ENCODE peak calls at places on chromosomes 11 and 22, in ten cellular contexts. One of them, this sample, is unnamed.
A peak's percentile ranks its signal among the peaks of the same experiment; 100 is the strongest.

GRCh38 chr11:114811971-114812370 is 133.6 kb downstream of the NXPE2 start:
- DNase-seq in CD8-positive, alpha-beta T cell: no peak
- DNase-seq in neural progenitor cell: no peak
- DNase-seq in coronary artery: no peak
- DNase-seq in A549: no peak
- DNase-seq in ovary: no peak
- DNase-seq in left ventricle myocardium inferior: no peak
- DNase-seq in GM23338: no peak
- DNase-seq in epithelial cell of esophagus: no peak
- DNase-seq in cardiac fibroblast: no peak
- DNase-seq in this sample: peak; percentile 52

GRCh38 chr22:32971252-32971651 is 86.9 kb downstream of the SYN3 start:
- DNase-seq in left ventricle myocardium inferior: no peak
- DNase-seq in GM23338: no peak
- DNase-seq in CD8-positive, alpha-beta T cell: no peak
- DNase-seq in ovary: no peak
- DNase-seq in cardiac fibroblast: no peak
- DNase-seq in epithelial cell of esophagus: no peak
- DNase-seq in coronary artery: no peak
- DNase-seq in A549: no peak
- DNase-seq in neural progenitor cell: no peak
- DNase-seq in this sample: no peak

GRCh38 chr11:78941226-78941851 is 366.7 kb upstream of the NARS2 start:
- DNase-seq in neural progenitor cell: no peak
- DNase-seq in ovary: no peak
- DNase-seq in CD8-positive, alpha-beta T cell: no peak
- DNase-seq in cardiac fibroblast: no peak
- DNase-seq in epithelial cell of esophagus: no peak
- DNase-seq in coronary artery: no peak
- DNase-seq in GM23338: no peak
- DNase-seq in left ventricle myocardium inferior: no peak
- DNase-seq in A549: no peak
- DNase-seq in this sample: no peak

GRCh38 chr11:4185561-4185960 is 91.0 kb downstream of the RRM1 start:
- DNase-seq in coronary artery: no peak
- DNase-seq in ovary: no peak
- DNase-seq in epithelial cell of esophagus: no peak
- DNase-seq in A549: no peak
- DNase-seq in left ventricle myocardium inferior: no peak
- DNase-seq in cardiac fibroblast: no peak
- DNase-seq in GM23338: no peak
- DNase-seq in CD8-positive, alpha-beta T cell: no peak
- DNase-seq in neural progenitor cell: no peak
- DNase-seq in this sample: no peak

GRCh38 chr11:74487875-74488274 is 5.6 kb downstream of the LIPT2 start:
- DNase-seq in neural progenitor cell: peak; percentile 21
- DNase-seq in coronary artery: no peak
- DNase-seq in A549: peak; percentile 51
- DNase-seq in epithelial cell of esophagus: peak; percentile 33
- DNase-seq in ovary: no peak
- DNase-seq in left ventricle myocardium inferior: no peak
- DNase-seq in CD8-positive, alpha-beta T cell: no peak
- DNase-seq in cardiac fibroblast: no peak
- DNase-seq in GM23338: peak; percentile 55
- DNase-seq in this sample: no peak

GRCh38 chr11:15805726-15806125 is 550.6 kb downstream of the SOX6 start:
- DNase-seq in A549: no peak
- DNase-seq in CD8-positive, alpha-beta T cell: no peak
- DNase-seq in coronary artery: no peak
- DNase-seq in cardiac fibroblast: no peak
- DNase-seq in GM23338: no peak
- DNase-seq in left ventricle myocardium inferior: no peak
- DNase-seq in neural progenitor cell: no peak
- DNase-seq in ovary: no peak
- DNase-seq in epithelial cell of esophagus: no peak
- DNase-seq in this sample: no peak

GRCh38 chr22:46830001-46830715 is 67.7 kb downstream of the TBC1D22A start:
- DNase-seq in left ventricle myocardium inferior: peak; percentile 59
- DNase-seq in cardiac fibroblast: peak; percentile 53
- DNase-seq in coronary artery: peak; percentile 68
- DNase-seq in epithelial cell of esophagus: peak; percentile 68
- DNase-seq in neural progenitor cell: no peak
- DNase-seq in GM23338: no peak
- DNase-seq in A549: peak; percentile 69
- DNase-seq in CD8-positive, alpha-beta T cell: no peak
- DNase-seq in ovary: no peak
- DNase-seq in this sample: no peak

GRCh38 chr22:31046591-31047226 is 34.4 kb upstream of the SMTN start:
- DNase-seq in coronary artery: no peak
- DNase-seq in ovary: peak; percentile 76
- DNase-seq in GM23338: peak; percentile 14
- DNase-seq in epithelial cell of esophagus: no peak
- DNase-seq in cardiac fibroblast: peak; percentile 76
- DNase-seq in CD8-positive, alpha-beta T cell: no peak
- DNase-seq in A549: no peak
- DNase-seq in left ventricle myocardium inferior: peak; percentile 75
- DNase-seq in neural progenitor cell: no peak
- DNase-seq in this sample: no peak

GRCh38 chr11:90496722-90497121 is 273.9 kb upstream of the CHORDC1 start:
- DNase-seq in epithelial cell of esophagus: no peak
- DNase-seq in cardiac fibroblast: no peak
- DNase-seq in ovary: no peak
- DNase-seq in CD8-positive, alpha-beta T cell: no peak
- DNase-seq in neural progenitor cell: no peak
- DNase-seq in A549: no peak
- DNase-seq in left ventricle myocardium inferior: no peak
- DNase-seq in GM23338: no peak
- DNase-seq in coronary artery: no peak
- DNase-seq in this sample: no peak

GRCh38 chr11:118883368-118884071 is at the start of gene CXCR5:
- DNase-seq in left ventricle myocardium inferior: no peak
- DNase-seq in epithelial cell of esophagus: no peak
- DNase-seq in cardiac fibroblast: no peak
- DNase-seq in ovary: no peak
- DNase-seq in neural progenitor cell: no peak
- DNase-seq in GM23338: no peak
- DNase-seq in A549: no peak
- DNase-seq in coronary artery: no peak
- DNase-seq in CD8-positive, alpha-beta T cell: no peak
- DNase-seq in this sample: no peak

GRCh38 chr22:43351966-43352345 is 8.8 kb upstream of the SCUBE1 start:
- DNase-seq in cardiac fibroblast: no peak
- DNase-seq in coronary artery: no peak
- DNase-seq in A549: no peak
- DNase-seq in CD8-positive, alpha-beta T cell: no peak
- DNase-seq in ovary: no peak
- DNase-seq in GM23338: no peak
- DNase-seq in neural progenitor cell: no peak
- DNase-seq in epithelial cell of esophagus: no peak
- DNase-seq in left ventricle myocardium inferior: no peak
- DNase-seq in this sample: no peak

GRCh38 chr11:88292156-88292844 is 45.2 kb downstream of the CTSC start:
- DNase-seq in GM23338: no peak
- DNase-seq in ovary: peak; percentile 18
- DNase-seq in coronary artery: no peak
- DNase-seq in neural progenitor cell: no peak
- DNase-seq in CD8-positive, alpha-beta T cell: no peak
- DNase-seq in A549: peak; percentile 31
- DNase-seq in epithelial cell of esophagus: peak; percentile 44
- DNase-seq in cardiac fibroblast: peak; percentile 61
- DNase-seq in left ventricle myocardium inferior: no peak
- DNase-seq in this sample: no peak

GRCh38 chr11:62242021-62242420 is at the start of gene SCGB1D2:
- DNase-seq in A549: peak; percentile 50
- DNase-seq in GM23338: peak; percentile 17
- DNase-seq in CD8-positive, alpha-beta T cell: no peak
- DNase-seq in left ventricle myocardium inferior: peak; percentile 78
- DNase-seq in cardiac fibroblast: no peak
- DNase-seq in ovary: no peak
- DNase-seq in neural progenitor cell: peak; percentile 15
- DNase-seq in coronary artery: no peak
- DNase-seq in epithelial cell of esophagus: peak; percentile 60
- DNase-seq in this sample: no peak

GRCh38 chr11:62241095-62241494 is 944 bp upstream of the SCGB1D2 start:
- DNase-seq in CD8-positive, alpha-beta T cell: no peak
- DNase-seq in coronary artery: no peak
- DNase-seq in left ventricle myocardium inferior: no peak
- DNase-seq in epithelial cell of esophagus: no peak
- DNase-seq in A549: no peak
- DNase-seq in ovary: no peak
- DNase-seq in GM23338: no peak
- DNase-seq in neural progenitor cell: no peak
- DNase-seq in cardiac fibroblast: no peak
- DNase-seq in this sample: no peak

GRCh38 chr11:62245271-62245753 is 3.3 kb downstream of the SCGB1D2 start:
- DNase-seq in ovary: no peak
- DNase-seq in A549: peak; percentile 29
- DNase-seq in left ventricle myocardium inferior: no peak
- DNase-seq in coronary artery: no peak
- DNase-seq in GM23338: peak; percentile 75
- DNase-seq in cardiac fibroblast: peak; percentile 40
- DNase-seq in neural progenitor cell: peak; percentile 72
- DNase-seq in CD8-positive, alpha-beta T cell: no peak
- DNase-seq in epithelial cell of esophagus: peak; percentile 64
- DNase-seq in this sample: no peak
- TF ChIP-seq CTCF in ovary: no peak
- TF ChIP-seq CTCF in A549: peak; percentile 24
- TF ChIP-seq CTCF in left ventricle myocardium inferior: no peak
- TF ChIP-seq CTCF in coronary artery: no peak
- TF ChIP-seq CTCF in GM23338: peak; percentile 68
- TF ChIP-seq CTCF in cardiac fibroblast: peak; percentile 43
- TF ChIP-seq CTCF in neural progenitor cell: peak; percentile 62
- TF ChIP-seq CTCF in CD8-positive, alpha-beta T cell: no peak
- TF ChIP-seq CTCF in epithelial cell of esophagus: no peak
- TF ChIP-seq CTCF in this sample: peak; percentile 29

GRCh38 chr11:128777369-128778011 is 83.6 kb downstream of the FLI1 start:
- DNase-seq in left ventricle myocardium inferior: no peak
- DNase-seq in A549: no peak
- DNase-seq in coronary artery: no peak
- DNase-seq in epithelial cell of esophagus: no peak
- DNase-seq in ovary: no peak
- DNase-seq in GM23338: peak; percentile 75
- DNase-seq in CD8-positive, alpha-beta T cell: no peak
- DNase-seq in cardiac fibroblast: no peak
- DNase-seq in neural progenitor cell: peak; percentile 34
- DNase-seq in this sample: no peak
- TF ChIP-seq CTCF in left ventricle myocardium inferior: no peak
- TF ChIP-seq CTCF in A549: no peak
- TF ChIP-seq CTCF in coronary artery: no peak
- TF ChIP-seq CTCF in epithelial cell of esophagus: no peak
- TF ChIP-seq CTCF in ovary: no peak
- TF ChIP-seq CTCF in GM23338: peak; percentile 81
- TF ChIP-seq CTCF in CD8-positive, alpha-beta T cell: no peak
- TF ChIP-seq CTCF in cardiac fibroblast: no peak
- TF ChIP-seq CTCF in neural progenitor cell: no peak
- TF ChIP-seq CTCF in this sample: no peak

GRCh38 chr11:130178441-130178971 is 18.9 kb downstream of the ST14 start:
- DNase-seq in ovary: no peak
- DNase-seq in CD8-positive, alpha-beta T cell: no peak
- DNase-seq in coronary artery: no peak
- DNase-seq in GM23338: no peak
- DNase-seq in neural progenitor cell: no peak
- DNase-seq in epithelial cell of esophagus: peak; percentile 75
- DNase-seq in cardiac fibroblast: no peak
- DNase-seq in A549: no peak
- DNase-seq in left ventricle myocardium inferior: peak; percentile 38
- DNase-seq in this sample: no peak

GRCh38 chr11:130175898-130176297 is 16.3 kb downstream of the ST14 start:
- DNase-seq in neural progenitor cell: no peak
- DNase-seq in ovary: no peak
- DNase-seq in epithelial cell of esophagus: no peak
- DNase-seq in GM23338: no peak
- DNase-seq in left ventricle myocardium inferior: no peak
- DNase-seq in cardiac fibroblast: no peak
- DNase-seq in CD8-positive, alpha-beta T cell: no peak
- DNase-seq in coronary artery: no peak
- DNase-seq in A549: no peak
- DNase-seq in this sample: no peak

GRCh38 chr11:130171534-130171933 is 12.0 kb downstream of the ST14 start:
- DNase-seq in GM23338: no peak
- DNase-seq in neural progenitor cell: no peak
- DNase-seq in coronary artery: no peak
- DNase-seq in cardiac fibroblast: no peak
- DNase-seq in CD8-positive, alpha-beta T cell: no peak
- DNase-seq in epithelial cell of esophagus: no peak
- DNase-seq in left ventricle myocardium inferior: no peak
- DNase-seq in ovary: no peak
- DNase-seq in A549: no peak
- DNase-seq in this sample: no peak

GRCh38 chr11:130177782-130178181 is 18.2 kb downstream of the ST14 start:
- DNase-seq in GM23338: no peak
- DNase-seq in neural progenitor cell: no peak
- DNase-seq in cardiac fibroblast: no peak
- DNase-seq in left ventricle myocardium inferior: no peak
- DNase-seq in CD8-positive, alpha-beta T cell: no peak
- DNase-seq in ovary: no peak
- DNase-seq in A549: no peak
- DNase-seq in coronary artery: no peak
- DNase-seq in epithelial cell of esophagus: no peak
- DNase-seq in this sample: no peak

DNA sequence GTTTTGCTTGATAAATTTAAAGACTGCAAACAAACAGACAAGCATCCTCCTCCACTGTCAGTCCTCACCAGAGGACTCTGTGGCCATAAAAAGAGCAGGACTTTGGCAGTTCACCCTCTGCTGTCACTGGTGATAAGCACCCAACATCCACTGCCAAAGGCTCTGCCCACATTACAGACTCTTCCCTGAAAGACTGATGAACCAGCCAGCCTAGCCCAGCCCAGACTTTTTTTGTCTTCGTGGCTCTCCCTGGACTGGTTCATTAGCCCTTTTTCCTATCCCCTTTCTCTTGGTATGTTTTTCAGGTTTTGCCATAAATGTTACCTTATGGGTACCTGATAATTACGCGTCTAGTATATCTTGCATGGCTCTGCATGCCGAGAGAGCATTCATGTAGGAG is 15.1 kb downstream of the ST14 start:
- DNase-seq in CD8-positive, alpha-beta T cell: no peak
- DNase-seq in coronary artery: no peak
- DNase-seq in A549: no peak
- DNase-seq in GM23338: no peak
- DNase-seq in cardiac fibroblast: no peak
- DNase-seq in epithelial cell of esophagus: no peak
- DNase-seq in left ventricle myocardium inferior: no peak
- DNase-seq in neural progenitor cell: no peak
- DNase-seq in ovary: no peak
- DNase-seq in this sample: no peak
- TF ChIP-seq CTCF in CD8-positive, alpha-beta T cell: no peak
- TF ChIP-seq CTCF in coronary artery: no peak
- TF ChIP-seq CTCF in A549: no peak
- TF ChIP-seq CTCF in GM23338: no peak
- TF ChIP-seq CTCF in cardiac fibroblast: no peak
- TF ChIP-seq CTCF in epithelial cell of esophagus: no peak
- TF ChIP-seq CTCF in left ventricle myocardium inferior: no peak
- TF ChIP-seq CTCF in neural progenitor cell: no peak
- TF ChIP-seq CTCF in ovary: no peak
- TF ChIP-seq CTCF in this sample: no peak

DNA sequence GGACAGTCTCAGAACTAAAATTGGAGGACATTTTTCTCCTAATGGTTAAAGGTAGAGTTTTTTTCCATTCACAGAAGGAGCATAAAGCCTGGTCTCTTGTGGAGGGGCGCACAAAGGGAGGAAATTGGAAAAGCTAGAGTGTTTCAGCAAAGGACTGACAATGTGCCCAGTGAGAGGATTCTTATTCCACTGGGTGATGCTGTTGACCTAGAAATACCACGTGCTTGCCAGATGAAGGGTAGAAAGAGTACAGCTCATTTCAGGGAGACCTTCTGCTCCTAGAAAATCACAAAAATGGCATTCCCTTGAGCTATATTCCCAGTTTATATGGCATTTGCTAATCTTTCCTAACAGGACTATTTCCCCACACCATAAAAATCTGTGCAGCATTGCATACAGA is 21.1 kb downstream of the MS4A6E start:
- DNase-seq in neural progenitor cell: no peak
- DNase-seq in ovary: no peak
- DNase-seq in CD8-positive, alpha-beta T cell: no peak
- DNase-seq in epithelial cell of esophagus: no peak
- DNase-seq in cardiac fibroblast: no peak
- DNase-seq in coronary artery: no peak
- DNase-seq in GM23338: peak; percentile 51
- DNase-seq in left ventricle myocardium inferior: no peak
- DNase-seq in A549: no peak
- DNase-seq in this sample: no peak
- TF ChIP-seq CTCF in neural progenitor cell: peak; percentile 35
- TF ChIP-seq CTCF in ovary: no peak
- TF ChIP-seq CTCF in CD8-positive, alpha-beta T cell: no peak
- TF ChIP-seq CTCF in epithelial cell of esophagus: no peak
- TF ChIP-seq CTCF in cardiac fibroblast: no peak
- TF ChIP-seq CTCF in coronary artery: no peak
- TF ChIP-seq CTCF in GM23338: peak; percentile 79
- TF ChIP-seq CTCF in left ventricle myocardium inferior: no peak
- TF ChIP-seq CTCF in A549: no peak
- TF ChIP-seq CTCF in this sample: no peak